ENCODE peak calls at places on chromosomes 5 and 9, in nine cellular contexts. S is H9; U is GM19239; H is amniotic stem cell; F is NCI-H774; I is caudate nucleus; R is stimulated activated CD8-positive, alpha-beta memory T cell treated with anti-CD3 and anti-CD28 coated beads, Interleukin-4, amount 100 ng/mL, for 4 hours; N is HTR-8/SVneo; L is activated T-helper 1 cell treated with Interleukin-2 at 50 U/mL for 16 hours. Q is an unnamed sample.

GRCh38 chr5:132277971-132278964 is 15.9 kb upstream of the SLC22A4 start:
- DNase-seq in S (peak; percentile 77), U (no peak), H (no peak), F (no peak), I (no peak), R (no peak), N (no peak), L (no peak), Q (no peak)

GRCh38 chr9:134768332-134769083 is 112.1 kb upstream of the FCN2 start:
- DNase-seq in S (no peak), U (no peak), H (no peak), F (no peak), I (no peak), R (no peak), N (no peak), L (no peak), Q (no peak)

GRCh38 chr9:114633452-114634089 is 22.5 kb downstream of the TMEM268 start:
- DNase-seq in S (no peak), U (no peak), H (no peak), F (no peak), I (no peak), R (no peak), N (no peak), L (no peak), Q (no peak)

GRCh38 chr9:135297716-135298075 is 181.9 kb upstream of the PPP1R26 start:
- DNase-seq in S (no peak), U (no peak), H (no peak), F (no peak), I (no peak), R (no peak), N (no peak), L (no peak), Q (no peak)

GRCh38 chr5:156595132-156595787 is 254.8 kb upstream of the PPP1R2B start:
- DNase-seq in S (no peak), U (no peak), H (no peak), F (no peak), I (no peak), R (no peak), N (no peak), L (no peak), Q (no peak)

GRCh38 chr5:143657814-143658395 is 154.1 kb upstream of the HMHB1 start:
- DNase-seq in S (no peak), U (no peak), H (no peak), F (peak; percentile 93), I (no peak), R (no peak), N (no peak), L (no peak), Q (peak; percentile 15)

GRCh38 chr5:90285581-90285980 is 124.0 kb downstream of the CETN3 start:
- DNase-seq in S (no peak), U (no peak), H (no peak), F (no peak), I (no peak), R (no peak), N (no peak), L (no peak), Q (no peak)

GRCh38 chr5:117701067-117701466 is 1126.4 kb upstream of the SEMA6A start:
- DNase-seq in S (no peak), U (no peak), H (no peak), F (no peak), I (no peak), R (no peak), N (no peak), L (no peak), Q (no peak)

GRCh38 chr9:36765468-36766341 is 193.0 kb downstream of the MELK start:
- DNase-seq in S (peak; percentile 94), U (peak; percentile 94), H (no peak), F (peak; percentile 96), I (peak; percentile 68), R (peak; percentile 74), N (peak; percentile 40), L (peak; percentile 83), Q (peak; percentile 86)

GRCh38 chr9:131485206-131485605 is 17.5 kb upstream of the POMT1 start:
- DNase-seq in S (no peak), U (no peak), H (no peak), F (no peak), I (no peak), R (no peak), N (no peak), L (no peak), Q (no peak)

GRCh38 chr9:36787709-36788108 is 215.0 kb downstream of the MELK start:
- DNase-seq in S (no peak), U (no peak), H (no peak), F (no peak), I (no peak), R (no peak), N (no peak), L (no peak), Q (no peak)

GRCh38 chr9:117487555-117488175 is 72.8 kb upstream of the ASTN2 start:
- DNase-seq in S (peak; percentile 94), U (peak; percentile 57), H (no peak), F (peak; percentile 89), I (peak; percentile 64), R (no peak), N (peak; percentile 27), L (no peak), Q (peak; percentile 73)

GRCh38 chr5:38367410-38367809 is 109.1 kb downstream of the EGFLAM start:
- DNase-seq in S (no peak), U (no peak), H (no peak), F (no peak), I (no peak), R (no peak), N (no peak), L (no peak), Q (no peak)

GRCh38 chr9:134214766-134215394 is 50.5 kb upstream of the RNU6ATAC start:
- DNase-seq in S (no peak), U (no peak), H (no peak), F (no peak), I (no peak), R (no peak), N (no peak), L (no peak), Q (no peak)

Q was measured in NCI-H460.